ENCODE peak calls at places on chromosomes 16 and 17, in nine cellular contexts. A is stomach, J is AG10803, G is spleen, T is heart right ventricle, H is HFF-Myc, Z is brain microvascular endothelial cell, P is SK-N-SH, M is tibial artery. Q is an unnamed sample.

GRCh38 chr17:76716146-76716833 is 5.5 kb upstream of the MXRA7 start:
- DNase-seq in A (peak; percentile 48), J (peak; percentile 100), G (peak; percentile 82), T (no peak), H (peak; percentile 56), Z (peak; percentile 99), P (no peak), M (peak; percentile 81), Q (peak; percentile 73)

GRCh38 chr17:46124695-46125592 is 68.3 kb downstream of the KANSL1 start:
- DNase-seq in A (no peak), J (no peak), G (no peak), T (no peak), H (no peak), Z (no peak), P (no peak), M (no peak), Q (no peak)

GRCh38 chr17:1455291-1455747 is 713 bp downstream of the CRK start:
- DNase-seq in A (peak; percentile 62), J (peak; percentile 79), G (peak; percentile 94), T (peak; percentile 70), H (peak; percentile 46), Z (peak; percentile 70), P (peak; percentile 85), M (peak; percentile 73), Q (peak; percentile 79)

GRCh38 chr17:79834575-79835469 is 4.4 kb downstream of the CBX4 start:
- DNase-seq in A (no peak), J (no peak), G (peak; percentile 82), T (peak; percentile 47), H (no peak), Z (no peak), P (peak; percentile 84), M (no peak), Q (peak; percentile 50)

GRCh38 chr16:59748531-59748930 is 1014.4 kb upstream of the GOT2 start:
- DNase-seq in A (no peak), J (peak; percentile 15), G (no peak), T (no peak), H (no peak), Z (no peak), P (no peak), M (no peak), Q (no peak)

GRCh38 chr17:66469088-66469442 is 166.7 kb downstream of the PRKCA start:
- DNase-seq in A (no peak), J (no peak), G (no peak), T (no peak), H (no peak), Z (no peak), P (no peak), M (no peak), Q (no peak)

GRCh38 chr17:44144966-44145739 is 3.4 kb downstream of the HROB start:
- DNase-seq in A (no peak), J (no peak), G (no peak), T (no peak), H (no peak), Z (no peak), P (no peak), M (no peak), Q (no peak)

GRCh38 chr17:72030067-72030899 is 90.5 kb upstream of the SOX9 start:
- DNase-seq in A (peak; percentile 26), J (peak; percentile 62), G (no peak), T (peak; percentile 15), H (peak; percentile 15), Z (peak; percentile 52), P (no peak), M (no peak), Q (peak; percentile 41)

GRCh38 chr17:59668816-59669215 is 38.4 kb downstream of the PTRH2 start:
- DNase-seq in A (no peak), J (peak; percentile 97), G (no peak), T (no peak), H (peak; percentile 81), Z (peak; percentile 40), P (no peak), M (no peak), Q (no peak)

GRCh38 chr16:88810868-88811599 is 694 bp downstream of the APRT start:
- DNase-seq in A (peak; percentile 72), J (peak; percentile 71), G (peak; percentile 95), T (peak; percentile 80), H (no peak), Z (peak; percentile 51), P (peak; percentile 88), M (peak; percentile 84), Q (peak; percentile 88)

GRCh38 chr16:88497561-88498420 is 44.7 kb downstream of the ZFPM1 start:
- DNase-seq in A (no peak), J (no peak), G (no peak), T (peak; percentile 32), H (no peak), Z (peak; percentile 1), P (no peak), M (no peak), Q (no peak)

GRCh38 chr17:39813631-39814030 is 50.5 kb downstream of the IKZF3 start:
- DNase-seq in A (no peak), J (no peak), G (no peak), T (no peak), H (no peak), Z (no peak), P (no peak), M (no peak), Q (no peak)

GRCh38 chr16:19384656-19385055 is 33.0 kb upstream of the TMC5 start:
- DNase-seq in A (peak; percentile 91), J (no peak), G (no peak), T (no peak), H (no peak), Z (no peak), P (no peak), M (no peak), Q (peak; percentile 75)

GRCh38 chr16:80447263-80447662 is 93.5 kb upstream of the DYNLRB2 start:
- DNase-seq in A (no peak), J (no peak), G (no peak), T (no peak), H (peak; percentile 1), Z (no peak), P (no peak), M (no peak), Q (no peak)

GRCh38 chr16:23679274-23679985 is 741 bp downstream of the PLK1 start:
- DNase-seq in A (no peak), J (no peak), G (peak; percentile 80), T (no peak), H (no peak), Z (peak; percentile 37), P (peak; percentile 71), M (no peak), Q (peak; percentile 61)

GRCh38 chr17:77675816-77676799 is 282.4 kb upstream of the TNRC6C start:
- DNase-seq in A (no peak), J (peak; percentile 27), G (peak; percentile 63), T (peak; percentile 30), H (no peak), Z (no peak), P (no peak), M (no peak), Q (no peak)

GRCh38 chr17:10126554-10127493 is 71.6 kb downstream of the GAS7 start:
- DNase-seq in A (no peak), J (peak; percentile 82), G (no peak), T (no peak), H (no peak), Z (no peak), P (peak; percentile 63), M (peak; percentile 60), Q (no peak)

GRCh38 chr17:65627108-65627507 is 65.7 kb upstream of the AXIN2 start:
- DNase-seq in A (no peak), J (no peak), G (no peak), T (no peak), H (no peak), Z (no peak), P (no peak), M (no peak), Q (no peak)

GRCh38 chr17:43025290-43025657 is 243 bp downstream of the RND2 start:
- DNase-seq in A (no peak), J (no peak), G (no peak), T (no peak), H (no peak), Z (no peak), P (no peak), M (no peak), Q (no peak)
- H3K4me3 ChIP-seq in A (peak overlapping the region; percentile 50), J (peak overlapping the region; percentile 43), G (peak overlapping the region; percentile 49), T (peak overlapping the region; percentile 62), H (peak overlapping the region; percentile 62), Z (peak overlapping the region; percentile 49), P (peak overlapping the region; percentile 63), M (peak overlapping the region; percentile 53), Q (peak overlapping the region; percentile 70)

DNA sequence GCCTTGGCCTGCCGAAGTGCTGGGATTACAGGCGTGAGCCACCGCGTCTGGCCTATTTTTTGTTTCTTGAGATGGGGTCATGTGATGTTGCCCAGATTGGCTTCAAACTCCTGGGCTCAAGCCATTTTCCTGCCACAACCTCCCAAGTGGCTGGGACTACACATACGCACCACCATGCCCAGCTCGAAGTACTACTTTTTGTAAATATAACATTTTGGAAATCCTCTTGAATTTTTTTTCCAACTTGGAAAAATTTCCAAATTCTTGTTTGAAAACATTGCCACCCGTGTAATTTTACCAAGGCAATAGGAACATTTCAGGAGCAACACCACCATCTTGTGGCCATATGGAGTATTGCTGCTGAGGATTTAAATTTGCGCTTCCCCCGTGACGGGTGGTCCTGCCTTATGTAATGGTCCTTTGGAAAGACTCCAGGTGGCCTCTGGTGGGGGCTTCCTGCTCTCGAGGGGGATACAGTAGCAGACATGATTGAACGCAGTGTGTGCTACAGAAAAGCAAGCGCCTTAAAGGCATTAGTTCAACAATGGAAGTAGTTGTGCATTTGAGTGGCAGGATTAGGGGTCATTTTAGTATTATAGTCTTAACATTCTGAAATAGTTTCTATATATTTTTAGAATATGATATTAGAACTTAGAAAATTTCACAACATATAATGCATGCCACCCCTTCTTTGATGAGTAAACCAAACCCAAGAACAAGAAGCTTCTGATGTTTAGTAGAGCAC is 8.0 kb downstream of the FLYWCH1 start:
- DNase-seq in A (peak; percentile 62), J (peak; percentile 71), G (no peak), T (no peak), H (peak; percentile 75), Z (peak; percentile 43), P (peak; percentile 84), M (peak; percentile 65), Q (no peak)
- H3K4me3 ChIP-seq in A (no peak overlapping the region), J (no peak overlapping the region), G (no peak overlapping the region), T (no peak overlapping the region), H (no peak overlapping the region), Z (no peak overlapping the region), P (no peak overlapping the region), M (no peak overlapping the region), Q (no peak overlapping the region)

DNA sequence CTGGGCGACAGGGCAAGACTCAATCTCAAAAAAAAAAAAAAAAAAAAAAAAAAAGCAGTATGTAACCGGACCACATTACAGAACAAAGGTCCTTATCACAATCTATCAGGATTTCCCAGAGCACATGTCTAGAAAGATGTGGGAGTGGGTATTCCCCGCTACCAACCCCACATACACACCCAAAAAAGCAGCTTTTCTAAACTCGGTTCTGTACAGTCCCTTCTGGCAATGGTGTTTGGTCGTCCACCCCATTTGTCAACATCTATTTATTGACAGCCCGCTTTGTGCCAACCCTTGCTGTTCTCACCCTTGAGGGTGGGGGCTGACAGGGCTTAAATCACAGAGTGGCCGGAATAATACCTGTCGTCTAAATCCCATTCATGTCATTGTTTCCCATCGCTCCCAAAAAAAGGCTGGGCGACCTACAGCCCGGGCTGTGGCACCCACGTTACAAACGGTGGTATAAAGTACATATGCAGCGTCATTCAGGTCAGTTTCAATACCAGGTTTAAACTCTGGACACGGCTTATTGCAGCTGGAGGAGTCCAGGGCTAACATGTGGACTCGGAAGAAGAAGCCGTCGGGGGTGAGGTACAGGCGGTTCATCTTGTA is 3.6 kb downstream of the C17orf58 start:
- DNase-seq in A (no peak), J (no peak), G (no peak), T (no peak), H (no peak), Z (no peak), P (no peak), M (no peak), Q (no peak)
- H3K4me3 ChIP-seq in A (peak overlapping the region; percentile 59), J (peak overlapping the region; percentile 75), G (peak overlapping the region; percentile 54), T (peak overlapping the region; percentile 79), H (peak overlapping the region; percentile 81), Z (peak overlapping the region; percentile 69), P (peak overlapping the region; percentile 65), M (peak overlapping the region; percentile 96), Q (peak overlapping the region; percentile 77)

GRCh38 chr17:13619462-13619861 is 17.7 kb upstream of the HS3ST3A1 start:
- DNase-seq in A (no peak), J (no peak), G (no peak), T (no peak), H (no peak), Z (no peak), P (no peak), M (no peak), Q (no peak)
- H3K4me3 ChIP-seq in A (no peak overlapping the region), J (no peak overlapping the region), G (no peak overlapping the region), T (no peak overlapping the region), H (no peak overlapping the region), Z (no peak overlapping the region), P (no peak overlapping the region), M (no peak overlapping the region), Q (no peak overlapping the region)

Q was measured in lower lobe of right lung.